ENCODE peak calls at places on chromosome 16, in eight cellular contexts. M is IMR-90; Q is effector memory CD4-positive, alpha-beta T cell; Z is AG04450; K is H9; R is transverse colon; V is SK-N-SH; U is tibial nerve. B is an unnamed sample. For H3K9me3, the result is how much of the 10 kb centered on the place peaks cover.

GRCh38 chr16:25036561-25036960 is 21.4 kb upstream of the ARHGAP17 start:
- DNase-seq in M (no peak), Q (no peak), Z (no peak), K (no peak), R (no peak), V (no peak), U (no peak), B (no peak)

GRCh38 chr16:71626018-71626857 is at the start of gene MARVELD3:
- DNase-seq in M (no peak), Q (no peak), Z (no peak), K (peak), R (peak), V (peak), U (no peak), B (no peak)

GRCh38 chr16:18024566-18024965 is 312.0 kb downstream of the NPIPA8 start:
- DNase-seq in M (no peak), Q (no peak), Z (no peak), K (no peak), R (no peak), V (no peak), U (no peak), B (no peak)

GRCh38 chr16:82061861-82062525 is 26.9 kb downstream of the HSD17B2 start:
- DNase-seq in M (peak), Q (no peak), Z (no peak), K (peak), R (no peak), V (peak), U (no peak), B (no peak)

GRCh38 chr16:81600275-81600674 is 155.7 kb downstream of the CMIP start:
- DNase-seq in M (peak), Q (no peak), Z (no peak), K (no peak), R (no peak), V (peak), U (no peak), B (no peak)

GRCh38 chr16:54098247-54098646 is 188.3 kb downstream of the IRX3 start:
- DNase-seq in M (no peak), Q (no peak), Z (no peak), K (no peak), R (no peak), V (no peak), U (no peak), B (no peak)

GRCh38 chr16:77511053-77511452 is 76.2 kb upstream of the ADAMTS18 start:
- DNase-seq in M (no peak), Q (no peak), Z (no peak), K (no peak), R (no peak), V (no peak), U (no peak), B (no peak)

GRCh38 chr16:57675752-57676623 is 7.9 kb downstream of the ADGRG3 start:
- DNase-seq in M (no peak), Q (no peak), Z (no peak), K (peak), R (no peak), V (no peak), U (no peak), B (no peak)

GRCh38 chr16:15033309-15033707 is 22.6 kb downstream of the NTAN1 start:
- DNase-seq in M (no peak), Q (no peak), Z (no peak), K (peak), R (peak), V (peak), U (no peak), B (no peak)

GRCh38 chr16:15996432-15997109 is 47.2 kb downstream of the ABCC1 start:
- DNase-seq in M (peak), Q (no peak), Z (peak), K (no peak), R (no peak), V (peak), U (peak), B (no peak)

GRCh38 chr16:86120201-86120981 is 221.4 kb downstream of the IRF8 start:
- DNase-seq in M (peak), Q (no peak), Z (no peak), K (no peak), R (no peak), V (no peak), U (no peak), B (no peak)

GRCh38 chr16:67760831-67761230 is 41.7 kb upstream of the GFOD2 start:
- DNase-seq in M (no peak), Q (no peak), Z (no peak), K (no peak), R (peak), V (no peak), U (no peak), B (no peak)

GRCh38 chr16:49011807-49012345 is 269.8 kb downstream of the CBLN1 start:
- DNase-seq in M (no peak), Q (no peak), Z (no peak), K (no peak), R (no peak), V (no peak), U (no peak), B (no peak)

GRCh38 chr16:28491080-28491969 is 549 bp downstream of the CLN3 start:
- DNase-seq in M (no peak), Q (no peak), Z (no peak), K (peak), R (peak), V (peak), U (no peak), B (no peak)

GRCh38 chr16:7614022-7614795 is 281.6 kb downstream of the RBFOX1 start:
- DNase-seq in M (no peak), Q (no peak), Z (no peak), K (no peak), R (no peak), V (no peak), U (no peak), B (no peak)

GRCh38 chr16:15427648-15428239 is 6.6 kb upstream of the BMERB1 start:
- DNase-seq in M (peak), Q (peak), Z (no peak), K (no peak), R (peak), V (peak), U (peak), B (peak)

GRCh38 chr16:84826558-84826941 is 6.8 kb downstream of the CRISPLD2 start:
- DNase-seq in M (peak), Q (no peak), Z (no peak), K (no peak), R (peak), V (peak), U (no peak), B (peak)
- H3K27ac ChIP-seq in M (peak), Q (no peak), Z (peak), K (no peak), R (peak), V (peak), U (peak), B (peak)

DNA sequence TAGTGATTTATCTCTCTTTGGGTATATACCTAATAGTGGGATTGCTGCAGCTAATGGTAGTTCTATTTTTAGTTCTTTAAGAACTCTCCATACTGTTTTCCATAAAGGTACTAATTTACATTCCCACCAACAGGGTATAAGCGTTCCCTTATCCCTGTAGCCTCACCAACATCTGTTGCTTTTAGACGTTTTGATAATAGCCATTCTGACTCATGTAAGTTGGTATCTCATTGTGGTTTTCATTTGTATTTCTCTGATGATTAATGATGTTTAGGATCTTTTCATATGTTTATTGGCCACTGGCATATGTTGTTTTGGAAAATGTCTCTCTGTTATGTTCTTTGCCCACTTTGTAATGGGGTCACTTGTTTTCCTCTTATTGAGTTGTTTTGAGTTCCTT is 88.5 kb upstream of the ZNF267 start:
- DNase-seq in M (no peak), Q (no peak), Z (no peak), K (no peak), R (no peak), V (no peak), U (no peak), B (no peak)
- H3K9me3 ChIP-seq in M (under half), Q (under half), Z (under half), K (under half), R (under half), V (under half), U (under half), B (under half)

DNA sequence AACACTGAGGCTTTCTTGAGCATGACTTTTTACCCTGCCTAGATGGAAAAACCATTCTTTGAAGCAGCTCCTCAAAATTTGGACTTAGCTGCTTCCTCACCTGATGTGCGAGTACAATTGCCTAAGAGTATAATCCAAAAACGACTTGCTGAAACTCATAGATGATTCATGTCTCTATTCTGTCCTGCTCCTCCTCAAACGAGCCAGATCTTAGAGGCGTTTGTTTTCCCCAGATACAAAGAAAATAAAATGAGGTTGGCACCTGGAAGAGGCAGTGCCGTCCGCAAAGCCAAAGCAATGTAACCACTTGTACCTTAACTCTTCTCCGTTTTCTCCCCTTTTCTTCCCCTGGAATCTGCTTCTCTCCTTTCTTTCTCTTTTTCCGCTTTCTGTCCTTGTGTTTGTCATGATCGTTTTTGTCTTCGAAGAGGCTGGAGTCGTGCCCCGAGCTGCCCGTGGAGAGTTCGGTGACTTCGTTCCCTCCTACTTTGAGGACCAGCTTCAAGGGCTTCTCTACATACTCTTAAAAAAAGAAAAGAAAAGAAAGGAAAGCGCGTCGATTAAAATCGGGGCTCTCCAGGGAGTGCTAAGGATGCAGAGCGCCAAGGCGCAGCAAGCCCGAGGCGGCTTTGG is 895 bp downstream of the BRD7 start:
- DNase-seq in M (no peak), Q (no peak), Z (no peak), K (no peak), R (no peak), V (no peak), U (no peak), B (no peak)
- H3K27ac ChIP-seq in M (peak), Q (peak), Z (no peak), K (no peak), R (peak), V (peak), U (peak), B (peak)

GRCh38 chr16:19235886-19236285 is 49.6 kb upstream of the CLEC19A start:
- DNase-seq in M (no peak), Q (no peak), Z (no peak), K (no peak), R (no peak), V (no peak), U (no peak), B (no peak)
- H3K9me3 ChIP-seq in M (under half), Q (under half), Z (under half), K (under half), R (under half), V (under half), U (under half), B (under half)

GRCh38 chr16:11575223-11575589 is 11.5 kb downstream of the LITAF start:
- DNase-seq in M (no peak), Q (no peak), Z (no peak), K (no peak), R (no peak), V (no peak), U (no peak), B (no peak)

GRCh38 chr16:11570796-11571195 is 15.9 kb downstream of the LITAF start:
- DNase-seq in M (no peak), Q (no peak), Z (no peak), K (no peak), R (no peak), V (no peak), U (no peak), B (no peak)

GRCh38 chr16:11572301-11572995 is 14.3 kb downstream of the LITAF start:
- DNase-seq in M (no peak), Q (peak), Z (no peak), K (no peak), R (peak), V (no peak), U (no peak), B (no peak)

GRCh38 chr16:11570258-11570657 is 16.5 kb downstream of the LITAF start:
- DNase-seq in M (no peak), Q (no peak), Z (no peak), K (no peak), R (no peak), V (no peak), U (no peak), B (no peak)

GRCh38 chr16:11571549-11571948 is 15.2 kb downstream of the LITAF start:
- DNase-seq in M (no peak), Q (no peak), Z (no peak), K (no peak), R (no peak), V (no peak), U (no peak), B (no peak)
- H3K27ac ChIP-seq in M (no peak), Q (peak), Z (peak), K (no peak), R (no peak), V (no peak), U (peak), B (no peak)

GRCh38 chr16:8669481-8669880 is 4.9 kb upstream of the ABAT start:
- DNase-seq in M (no peak), Q (no peak), Z (no peak), K (no peak), R (no peak), V (no peak), U (no peak), B (no peak)
- H3K9me3 ChIP-seq in M (under half), Q (under half), Z (under half), K (under half), R (under half), V (under half), U (under half), B (under half)

GRCh38 chr16:88296437-88297177 is 86.2 kb upstream of the ZNF469 start:
- DNase-seq in M (no peak), Q (no peak), Z (no peak), K (no peak), R (no peak), V (no peak), U (no peak), B (no peak)

GRCh38 chr16:88298882-88299745 is 83.6 kb upstream of the ZNF469 start:
- DNase-seq in M (peak), Q (no peak), Z (no peak), K (no peak), R (no peak), V (no peak), U (no peak), B (no peak)

GRCh38 chr16:88297178-88297720 is 85.5 kb upstream of the ZNF469 start:
- DNase-seq in M (no peak), Q (no peak), Z (no peak), K (no peak), R (no peak), V (no peak), U (no peak), B (no peak)

GRCh38 chr16:88299751-88300462 is 82.9 kb upstream of the ZNF469 start:
- DNase-seq in M (no peak), Q (no peak), Z (no peak), K (no peak), R (no peak), V (no peak), U (no peak), B (no peak)

DNA sequence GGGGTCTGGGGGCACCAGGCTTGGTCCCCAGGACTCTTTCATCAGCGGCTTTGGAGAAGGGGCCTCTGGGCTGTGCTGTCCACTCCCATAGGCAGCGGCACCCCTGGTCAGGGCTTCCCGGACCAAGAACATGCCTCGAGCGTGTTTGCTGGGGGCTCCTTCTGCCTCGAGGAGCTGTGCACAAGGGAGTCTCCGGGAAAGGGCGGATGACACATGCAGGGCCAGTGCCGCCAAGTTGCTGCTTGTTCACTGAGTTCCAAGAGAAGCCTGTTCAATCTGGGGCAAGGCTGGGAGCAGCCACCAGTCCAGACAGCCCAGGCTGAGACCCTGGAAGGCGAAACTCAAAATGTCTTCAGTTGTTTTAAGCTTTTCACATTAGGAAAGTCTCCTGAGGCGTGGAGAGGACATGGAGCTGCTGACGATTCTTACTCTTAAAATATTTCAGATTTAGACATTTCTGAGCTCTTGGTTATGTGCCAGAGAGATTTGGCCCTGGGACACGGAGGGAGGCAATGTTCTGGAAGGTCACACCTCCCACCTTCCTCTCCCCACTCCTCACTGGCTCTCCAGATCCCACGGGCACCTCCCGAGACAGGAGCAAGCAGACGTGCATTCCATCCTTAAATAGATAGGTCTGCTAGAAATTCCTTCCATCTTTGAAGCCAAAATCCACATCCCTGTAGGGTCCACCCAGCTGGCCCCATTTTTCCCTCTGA is 84.4 kb upstream of the ZNF469 start:
- DNase-seq in M (peak), Q (no peak), Z (no peak), K (no peak), R (no peak), V (no peak), U (no peak), B (no peak)
- H3K27ac ChIP-seq in M (no peak), Q (no peak), Z (no peak), K (no peak), R (no peak), V (no peak), U (no peak), B (no peak)

DNA sequence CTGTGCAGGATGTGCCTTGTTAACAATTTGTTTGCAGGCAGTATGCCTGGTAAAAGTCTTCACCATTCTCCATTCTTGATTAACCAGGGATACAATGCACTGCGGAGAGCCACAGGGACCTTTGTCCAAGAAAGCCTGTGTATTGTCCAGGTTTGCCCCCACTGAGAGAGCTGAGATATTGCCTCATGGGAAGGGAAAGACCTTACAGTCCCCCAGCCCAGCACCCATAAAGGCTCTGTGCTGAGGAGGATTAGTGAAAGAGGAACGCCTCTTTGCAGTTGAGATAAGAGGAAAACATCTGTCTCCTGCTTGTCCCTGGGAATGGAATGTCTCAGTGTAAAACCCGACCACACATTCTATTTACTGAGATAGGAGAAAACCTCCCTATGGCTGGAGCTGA is 2169.6 kb downstream of the TP53TG3F start:
- DNase-seq in M (no peak), Q (no peak), Z (no peak), K (no peak), R (no peak), V (no peak), U (no peak), B (no peak)
- H3K9me3 ChIP-seq in M (under half), Q (under half), Z (under half), K (half or more), R (under half), V (under half), U (under half), B (under half)

DNA sequence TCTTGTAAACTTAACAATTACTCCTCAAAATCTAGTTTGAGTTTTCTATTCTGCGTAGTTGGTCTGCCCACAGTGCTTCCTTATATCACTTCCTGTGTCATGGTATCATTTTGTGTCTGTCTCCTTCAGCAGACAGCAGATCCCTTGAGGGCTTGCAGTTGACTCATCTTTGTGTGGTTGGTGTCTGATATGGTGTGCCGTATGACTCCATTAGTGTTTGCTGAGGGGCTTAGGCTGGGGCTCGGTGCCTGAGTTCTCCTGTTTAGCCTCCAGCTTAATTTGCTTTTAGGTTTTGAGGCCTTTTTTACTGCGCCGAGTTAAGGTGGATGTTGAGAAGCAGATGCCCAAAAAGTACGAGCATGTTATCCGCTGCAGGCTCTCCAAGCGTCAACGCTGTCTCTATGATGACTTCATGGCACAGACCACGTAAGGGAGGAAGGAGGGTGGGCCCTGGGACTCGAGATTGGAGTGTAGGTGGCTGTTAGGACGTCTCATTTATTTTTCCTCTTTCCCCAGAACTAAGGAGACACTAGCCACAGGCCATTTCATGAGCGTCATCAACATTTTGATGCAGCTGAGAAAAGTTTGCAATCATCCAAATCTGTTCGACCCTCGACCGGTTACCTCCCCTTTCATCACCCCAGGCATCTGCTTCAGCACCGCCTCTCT is 16.9 kb downstream of the SRCAP start:
- DNase-seq in M (peak), Q (no peak), Z (no peak), K (no peak), R (no peak), V (no peak), U (no peak), B (no peak)
- H3K27ac ChIP-seq in M (no peak), Q (peak), Z (no peak), K (no peak), R (peak), V (peak), U (peak), B (no peak)